ENCODE peak calls at places on chromosome 7, in five cellular contexts. D is mammary epithelial cell, B is IMR-90, A is GM23248, V is hepatocyte. F is an unnamed sample.

GRCh38 chr7:101124376-101125056 is 2.4 kb upstream of the SERPINE1 start:
- DNase-seq in V (peak), A (peak), D (peak), B (peak), F (peak)

GRCh38 chr7:64878684-64879083 is 24.4 kb upstream of the ZNF273 start:
- DNase-seq in D (no peak), A (peak), B (no peak), V (no peak), F (no peak)

GRCh38 chr7:18684899-18685298 is 189.3 kb downstream of the HDAC9 start:
- DNase-seq in A (no peak), D (no peak), V (no peak), B (no peak), F (no peak)

GRCh38 chr7:33671521-33672262 is 233.6 kb upstream of the BMPER start:
- DNase-seq in V (no peak), B (no peak), A (no peak), D (no peak), F (no peak)

GRCh38 chr7:24764972-24765744 is 7.9 kb upstream of the GSDME start:
- DNase-seq in V (no peak), A (no peak), D (no peak), B (peak), F (no peak)

GRCh38 chr7:16586081-16586874 is 59.3 kb downstream of the ANKMY2 start:
- DNase-seq in A (no peak), V (no peak), D (no peak), B (no peak), F (no peak)

GRCh38 chr7:91165846-91166230 is 98.4 kb upstream of the FZD1 start:
- DNase-seq in B (peak), V (no peak), A (peak), D (no peak), F (no peak)

GRCh38 chr7:89796481-89796880 is 357.8 kb upstream of the STEAP1 start:
- DNase-seq in V (no peak), B (no peak), D (no peak), A (no peak), F (no peak)

GRCh38 chr7:79241288-79242055 is 212.0 kb downstream of the MAGI2 start:
- DNase-seq in D (peak), A (peak), B (peak), V (no peak), F (peak)

DNA sequence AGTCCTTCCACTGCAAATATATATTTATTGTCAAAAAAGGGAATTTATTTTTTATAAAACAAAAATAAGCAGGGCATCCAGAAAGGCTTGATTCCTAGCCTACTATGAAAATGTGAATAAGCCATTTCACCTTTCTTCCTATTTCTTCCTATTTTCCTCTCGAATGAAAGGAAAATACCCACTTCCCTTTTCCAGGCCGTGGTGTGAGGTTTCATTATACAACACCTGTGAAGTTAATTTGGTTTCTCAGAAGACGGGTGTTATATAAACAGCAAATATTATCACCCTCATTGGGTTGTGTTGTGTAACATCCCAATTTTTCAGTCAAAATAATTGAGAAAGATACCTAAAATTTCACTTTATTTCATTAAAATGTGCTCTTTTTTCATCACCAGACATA is 214.3 kb downstream of the DGKB start:
- DNase-seq in A (no peak), V (no peak), B (no peak), D (no peak), F (no peak)
- H2AFZ ChIP-seq in A (no peak), V (no peak), B (no peak), D (no peak), F (no peak)

DNA sequence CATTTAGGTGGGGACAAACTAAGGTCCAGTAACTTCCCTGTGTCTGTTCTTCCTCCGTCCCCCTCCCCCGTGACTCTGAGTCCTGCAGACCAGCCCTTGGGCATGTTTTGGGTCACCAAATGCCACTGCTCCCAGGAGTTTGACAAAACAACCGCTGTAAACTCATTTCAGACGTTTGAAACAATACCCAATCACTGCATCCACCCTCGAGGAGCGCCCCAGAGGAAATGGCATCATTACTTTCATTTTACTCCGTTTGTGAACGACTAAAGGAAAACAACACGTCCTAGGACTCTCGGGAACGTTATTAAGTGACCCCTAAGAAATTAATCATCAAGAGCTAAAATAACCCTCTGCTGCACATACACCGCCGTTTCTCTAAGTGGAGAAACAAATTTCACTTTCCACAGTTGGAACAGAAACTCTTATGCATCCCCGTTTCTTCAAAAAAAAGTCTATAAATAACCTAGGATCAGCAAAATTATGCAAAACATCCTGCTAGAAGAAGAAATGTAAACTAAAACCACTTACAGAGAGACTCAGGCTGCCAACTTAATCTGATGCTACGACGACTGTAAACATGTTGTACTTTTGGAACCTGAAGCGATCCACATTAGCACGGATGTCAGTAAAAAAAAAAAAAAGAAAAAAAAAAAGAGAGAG is 109.9 kb upstream of the EFCAB10 start:
- DNase-seq in A (peak), V (no peak), B (peak), D (no peak), F (peak)
- H3K4me3 ChIP-seq in A (peak), V (peak), B (peak), D (no peak), F (peak)

GRCh38 chr7:11831727-11832495 is at the start of gene THSD7A:
- DNase-seq in V (peak), D (peak), A (peak), B (peak), F (peak)
- H2AFZ ChIP-seq in V (peak), D (peak), A (peak), B (peak), F (peak)

DNA sequence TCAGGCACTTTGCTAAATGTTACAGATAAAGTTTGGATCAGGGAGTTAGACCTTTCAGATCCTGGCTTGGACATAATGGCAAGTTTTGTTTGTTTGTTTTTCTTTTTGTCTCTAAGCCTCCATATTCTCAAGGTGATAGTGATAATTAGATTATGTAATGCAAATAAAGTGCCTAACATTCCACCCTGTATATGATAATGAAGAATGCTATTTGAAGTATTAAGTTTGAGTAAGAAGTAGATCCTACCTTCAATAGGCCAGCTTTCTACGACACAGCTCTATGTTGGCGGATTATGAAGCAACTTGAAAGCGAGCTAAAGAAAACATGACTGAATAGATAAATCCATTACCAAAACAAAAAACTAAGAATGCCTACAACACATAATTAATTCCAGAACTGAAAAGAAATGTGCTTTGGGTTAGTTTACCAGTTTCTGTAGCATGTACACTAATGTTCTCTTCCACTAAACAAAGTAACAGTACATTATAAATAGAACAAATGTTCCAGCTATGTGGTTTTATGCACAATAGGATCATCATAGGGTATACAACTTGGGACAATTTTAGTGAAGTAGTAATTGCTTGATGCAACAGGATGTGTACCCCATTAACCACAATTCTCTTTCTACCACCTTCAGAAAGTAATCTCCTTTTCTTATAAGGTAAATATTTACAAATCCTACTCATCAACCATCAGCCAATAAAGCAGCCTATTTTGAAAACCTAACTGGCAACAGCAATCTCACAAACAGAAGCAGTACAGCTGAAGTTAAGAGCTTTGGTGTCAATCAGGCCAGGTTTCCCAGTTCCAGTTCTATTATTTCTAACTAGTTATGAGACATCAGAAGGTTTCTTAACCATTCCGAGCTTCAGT is 1.5 kb downstream of the SEM1 start:
- DNase-seq in D (no peak), B (no peak), V (no peak), A (no peak), F (peak)
- H3K4me3 ChIP-seq in D (peak), B (no peak), V (peak), A (peak), F (peak)

GRCh38 chr7:4879401-4880081 is 4.0 kb downstream of the RADIL start:
- DNase-seq in D (no peak), B (no peak), V (no peak), A (no peak), F (no peak)

GRCh38 chr7:4876586-4876985 is 6.9 kb downstream of the RADIL start:
- DNase-seq in B (no peak), D (no peak), V (no peak), A (no peak), F (no peak)

GRCh38 chr7:4880218-4880617 is 3.3 kb downstream of the RADIL start:
- DNase-seq in A (no peak), D (no peak), V (no peak), B (no peak), F (no peak)

GRCh38 chr7:4875391-4875790 is 8.1 kb downstream of the RADIL start:
- DNase-seq in V (no peak), A (no peak), D (no peak), B (no peak), F (no peak)

GRCh38 chr7:4878336-4879335 is 4.9 kb downstream of the RADIL start:
- DNase-seq in A (no peak), V (no peak), D (peak), B (no peak), F (no peak)
- H2AFZ ChIP-seq in A (no peak), V (no peak), D (peak), B (no peak), F (no peak)

GRCh38 chr7:137771273-137771672 is 75.5 kb downstream of the DGKI start:
- DNase-seq in B (peak), D (no peak), A (no peak), V (no peak), F (no peak)

GRCh38 chr7:137772748-137773147 is 74.0 kb downstream of the DGKI start:
- DNase-seq in D (peak), B (peak), A (peak), V (no peak), F (peak)

GRCh38 chr7:137772221-137772620 is 74.6 kb downstream of the DGKI start:
- DNase-seq in D (no peak), B (peak), V (no peak), A (peak), F (no peak)

GRCh38 chr7:137771679-137772078 is 75.1 kb downstream of the DGKI start:
- DNase-seq in B (peak), A (peak), D (peak), V (no peak), F (no peak)

GRCh38 chr7:137774793-137775201 is 72.0 kb downstream of the DGKI start:
- DNase-seq in D (peak), A (peak), V (no peak), B (peak), F (peak)
- H3K4me3 ChIP-seq in D (no peak), A (no peak), V (no peak), B (no peak), F (no peak)

DNA sequence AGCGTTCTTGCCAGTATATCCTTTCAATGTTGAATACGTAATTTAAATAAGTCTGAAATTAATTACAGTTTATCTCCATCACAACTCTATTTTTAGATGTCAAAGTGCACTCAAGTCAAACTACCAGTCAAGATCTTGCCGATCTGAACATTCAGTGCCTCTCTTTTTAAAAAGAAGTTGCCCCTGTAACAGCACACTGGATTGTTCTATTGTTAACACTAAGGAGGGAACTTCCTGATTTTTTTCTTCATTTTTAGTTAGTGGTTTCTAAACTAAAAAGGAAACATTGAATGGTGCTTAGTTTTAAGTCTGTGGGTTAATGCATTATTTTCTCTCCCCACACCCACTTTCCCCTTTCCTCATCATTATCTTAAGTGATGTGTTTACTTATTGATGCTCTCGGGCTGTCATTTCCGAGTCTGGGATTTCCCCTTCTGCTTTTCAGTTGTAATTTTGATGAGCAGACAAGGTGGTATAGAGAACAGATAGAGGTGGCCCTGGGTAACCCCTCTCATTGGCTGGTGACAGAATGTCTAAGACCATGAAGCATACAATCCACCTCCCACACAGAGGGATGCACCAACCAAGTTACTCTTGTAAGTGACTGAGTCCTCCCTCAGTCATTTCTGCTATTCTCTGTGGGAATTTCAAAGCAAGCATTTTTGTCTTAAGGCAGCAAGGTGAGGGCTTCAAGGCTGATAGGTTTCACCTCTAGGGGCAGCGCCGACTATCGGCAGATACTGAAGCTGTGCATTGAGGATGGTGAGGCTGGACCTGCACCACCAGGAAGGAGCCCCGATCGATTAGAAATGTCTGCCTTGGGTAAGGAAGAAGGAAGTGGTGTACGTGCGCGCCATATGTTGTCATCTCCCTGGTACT is 49.4 kb downstream of the CHN2 start:
- DNase-seq in D (no peak), A (no peak), V (no peak), B (no peak), F (no peak)
- H2AFZ ChIP-seq in D (no peak), A (no peak), V (no peak), B (no peak), F (no peak)

F was measured in PC-3.